ENCODE peak calls at places on chromosomes 1 and 21, in ten cellular contexts. One of them, this sample, is unnamed.

GRCh38 chr1:23196627-23197328 is 20.5 kb downstream of the HTR1D start:
- DNase-seq in brain microvascular endothelial cell: peak; percentile 99
- DNase-seq in sigmoid colon: no peak
- DNase-seq in CD8-positive, alpha-beta T cell: no peak
- DNase-seq in cardiac muscle cell: peak; percentile 96
- DNase-seq in IMR-90: peak; percentile 98
- DNase-seq in RWPE2: peak; percentile 91
- DNase-seq in dorsolateral prefrontal cortex: no peak
- DNase-seq in H1: no peak
- DNase-seq in Panc1: peak; percentile 86
- DNase-seq in this sample: peak; percentile 90

GRCh38 chr21:45288441-45288841 is 746 bp upstream of the POFUT2 start:
- DNase-seq in brain microvascular endothelial cell: no peak
- DNase-seq in sigmoid colon: peak; percentile 73
- DNase-seq in CD8-positive, alpha-beta T cell: no peak
- DNase-seq in cardiac muscle cell: no peak
- DNase-seq in IMR-90: no peak
- DNase-seq in RWPE2: peak; percentile 54
- DNase-seq in dorsolateral prefrontal cortex: no peak
- DNase-seq in H1: no peak
- DNase-seq in Panc1: no peak
- DNase-seq in this sample: no peak

GRCh38 chr1:65688848-65689247 is 103.8 kb upstream of the PDE4B start:
- DNase-seq in brain microvascular endothelial cell: no peak
- DNase-seq in sigmoid colon: no peak
- DNase-seq in CD8-positive, alpha-beta T cell: no peak
- DNase-seq in cardiac muscle cell: peak; percentile 13
- DNase-seq in IMR-90: no peak
- DNase-seq in RWPE2: no peak
- DNase-seq in dorsolateral prefrontal cortex: no peak
- DNase-seq in H1: no peak
- DNase-seq in Panc1: no peak
- DNase-seq in this sample: no peak

GRCh38 chr1:15417365-15417934 is 7.8 kb downstream of the EFHD2 start:
- DNase-seq in brain microvascular endothelial cell: peak; percentile 62
- DNase-seq in sigmoid colon: no peak
- DNase-seq in CD8-positive, alpha-beta T cell: peak; percentile 57
- DNase-seq in cardiac muscle cell: peak; percentile 42
- DNase-seq in IMR-90: peak; percentile 83
- DNase-seq in RWPE2: no peak
- DNase-seq in dorsolateral prefrontal cortex: no peak
- DNase-seq in H1: no peak
- DNase-seq in Panc1: no peak
- DNase-seq in this sample: no peak

GRCh38 chr1:151156515-151156819 is at the start of gene TNFAIP8L2:
- DNase-seq in brain microvascular endothelial cell: no peak
- DNase-seq in sigmoid colon: peak; percentile 75
- DNase-seq in CD8-positive, alpha-beta T cell: peak; percentile 83
- DNase-seq in cardiac muscle cell: no peak
- DNase-seq in IMR-90: no peak
- DNase-seq in RWPE2: no peak
- DNase-seq in dorsolateral prefrontal cortex: no peak
- DNase-seq in H1: no peak
- DNase-seq in Panc1: no peak
- DNase-seq in this sample: no peak

GRCh38 chr21:33231526-33231925 is 1.8 kb downstream of the IFNAR2 start:
- DNase-seq in brain microvascular endothelial cell: no peak
- DNase-seq in sigmoid colon: no peak
- DNase-seq in CD8-positive, alpha-beta T cell: no peak
- DNase-seq in cardiac muscle cell: no peak
- DNase-seq in IMR-90: no peak
- DNase-seq in RWPE2: no peak
- DNase-seq in dorsolateral prefrontal cortex: no peak
- DNase-seq in H1: no peak
- DNase-seq in Panc1: no peak
- DNase-seq in this sample: no peak

GRCh38 chr1:186089938-186090337 is 285.1 kb downstream of the TPR start:
- DNase-seq in brain microvascular endothelial cell: no peak
- DNase-seq in sigmoid colon: no peak
- DNase-seq in CD8-positive, alpha-beta T cell: no peak
- DNase-seq in cardiac muscle cell: no peak
- DNase-seq in IMR-90: peak; percentile 45
- DNase-seq in RWPE2: no peak
- DNase-seq in dorsolateral prefrontal cortex: no peak
- DNase-seq in H1: no peak
- DNase-seq in Panc1: no peak
- DNase-seq in this sample: no peak

GRCh38 chr1:33466159-33466558 is 6.3 kb upstream of the ZSCAN20 start:
- DNase-seq in brain microvascular endothelial cell: no peak
- DNase-seq in sigmoid colon: peak; percentile 74
- DNase-seq in CD8-positive, alpha-beta T cell: no peak
- DNase-seq in cardiac muscle cell: peak; percentile 37
- DNase-seq in IMR-90: no peak
- DNase-seq in RWPE2: no peak
- DNase-seq in dorsolateral prefrontal cortex: no peak
- DNase-seq in H1: no peak
- DNase-seq in Panc1: no peak
- DNase-seq in this sample: no peak

GRCh38 chr1:220511183-220511582 is 16.8 kb upstream of the MARK1 start:
- DNase-seq in brain microvascular endothelial cell: no peak
- DNase-seq in sigmoid colon: no peak
- DNase-seq in CD8-positive, alpha-beta T cell: no peak
- DNase-seq in cardiac muscle cell: no peak
- DNase-seq in IMR-90: no peak
- DNase-seq in RWPE2: no peak
- DNase-seq in dorsolateral prefrontal cortex: no peak
- DNase-seq in H1: no peak
- DNase-seq in Panc1: no peak
- DNase-seq in this sample: no peak

GRCh38 chr1:230542054-230542453 is 100.2 kb upstream of the COG2 start:
- DNase-seq in brain microvascular endothelial cell: peak; percentile 92
- DNase-seq in sigmoid colon: no peak
- DNase-seq in CD8-positive, alpha-beta T cell: no peak
- DNase-seq in cardiac muscle cell: peak; percentile 67
- DNase-seq in IMR-90: no peak
- DNase-seq in RWPE2: no peak
- DNase-seq in dorsolateral prefrontal cortex: no peak
- DNase-seq in H1: no peak
- DNase-seq in Panc1: no peak
- DNase-seq in this sample: no peak

GRCh38 chr1:47194314-47194713 is 4.5 kb upstream of the PDZK1IP1 start:
- DNase-seq in brain microvascular endothelial cell: no peak
- DNase-seq in sigmoid colon: peak; percentile 6
- DNase-seq in CD8-positive, alpha-beta T cell: no peak
- DNase-seq in cardiac muscle cell: no peak
- DNase-seq in IMR-90: no peak
- DNase-seq in RWPE2: no peak
- DNase-seq in dorsolateral prefrontal cortex: no peak
- DNase-seq in H1: no peak
- DNase-seq in Panc1: no peak
- DNase-seq in this sample: no peak

DNA sequence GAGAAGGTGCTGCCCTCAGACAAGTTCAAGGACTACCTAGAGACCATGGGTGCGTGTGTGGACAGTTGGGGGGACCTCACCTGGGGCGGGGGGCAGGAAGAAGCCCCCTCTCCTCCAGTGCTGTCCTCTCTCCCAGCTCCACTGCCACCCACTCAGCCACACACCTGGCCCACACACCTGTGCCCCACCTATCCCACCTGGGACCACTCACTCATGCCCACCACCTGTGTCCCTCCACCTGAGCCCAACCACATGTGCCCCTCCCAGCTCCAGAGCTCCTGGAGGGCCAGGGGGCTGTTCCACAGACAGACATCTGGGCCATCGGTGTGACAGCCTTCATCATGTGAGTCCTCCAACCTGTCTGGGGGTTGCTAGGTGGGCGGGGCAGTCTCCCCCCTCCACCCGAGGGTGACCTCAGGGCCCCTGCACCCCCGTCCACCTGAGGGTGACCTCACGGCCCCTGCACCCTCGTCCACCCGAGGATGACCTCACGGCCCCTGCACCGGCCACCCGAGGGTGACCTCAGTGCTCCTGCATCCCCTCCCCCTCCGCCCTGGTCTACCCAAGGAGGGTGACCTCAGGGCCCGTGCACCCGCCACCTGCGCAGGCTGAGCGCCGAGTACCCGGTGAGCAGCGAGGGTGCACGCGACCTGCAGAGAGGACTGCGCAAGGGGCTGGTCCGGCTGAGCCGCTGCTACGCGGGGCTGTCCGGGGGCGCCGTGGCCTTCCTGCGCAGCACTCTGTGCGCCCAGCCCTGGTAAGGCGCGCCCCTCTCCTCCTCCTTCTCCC is 28.8 kb downstream of the TRIM11 start:
- DNase-seq in brain microvascular endothelial cell: no peak
- DNase-seq in sigmoid colon: peak; percentile 66
- DNase-seq in CD8-positive, alpha-beta T cell: no peak
- DNase-seq in cardiac muscle cell: no peak
- DNase-seq in IMR-90: no peak
- DNase-seq in RWPE2: peak; percentile 37
- DNase-seq in dorsolateral prefrontal cortex: no peak
- DNase-seq in H1: no peak
- DNase-seq in Panc1: no peak
- DNase-seq in this sample: no peak
- H3K27me3 ChIP-seq in brain microvascular endothelial cell: no peaks in the 10 kb centered on the region
- H3K27me3 ChIP-seq in sigmoid colon: no peaks in the 10 kb centered on the region
- H3K27me3 ChIP-seq in CD8-positive, alpha-beta T cell: no peaks in the 10 kb centered on the region
- H3K27me3 ChIP-seq in cardiac muscle cell: no peaks in the 10 kb centered on the region
- H3K27me3 ChIP-seq in IMR-90: no peaks in the 10 kb centered on the region
- H3K27me3 ChIP-seq in RWPE2: no peaks in the 10 kb centered on the region
- H3K27me3 ChIP-seq in dorsolateral prefrontal cortex: no peaks in the 10 kb centered on the region
- H3K27me3 ChIP-seq in H1: peaks cover 15% of the 10 kb centered on the region
- H3K27me3 ChIP-seq in Panc1: no peaks in the 10 kb centered on the region
- H3K27me3 ChIP-seq in this sample: no peaks in the 10 kb centered on the region

GRCh38 chr1:9233942-9234222 is 692 bp upstream of the H6PD start:
- DNase-seq in brain microvascular endothelial cell: no peak
- DNase-seq in sigmoid colon: no peak
- DNase-seq in CD8-positive, alpha-beta T cell: no peak
- DNase-seq in cardiac muscle cell: no peak
- DNase-seq in IMR-90: no peak
- DNase-seq in RWPE2: no peak
- DNase-seq in dorsolateral prefrontal cortex: no peak
- DNase-seq in H1: no peak
- DNase-seq in Panc1: no peak
- DNase-seq in this sample: no peak

GRCh38 chr1:9231648-9232332 is 2.8 kb upstream of the H6PD start:
- DNase-seq in brain microvascular endothelial cell: peak; percentile 54
- DNase-seq in sigmoid colon: no peak
- DNase-seq in CD8-positive, alpha-beta T cell: no peak
- DNase-seq in cardiac muscle cell: no peak
- DNase-seq in IMR-90: peak; percentile 64
- DNase-seq in RWPE2: no peak
- DNase-seq in dorsolateral prefrontal cortex: no peak
- DNase-seq in H1: no peak
- DNase-seq in Panc1: no peak
- DNase-seq in this sample: no peak

GRCh38 chr1:9235123-9235513 is 544 bp downstream of the H6PD start:
- DNase-seq in brain microvascular endothelial cell: peak; percentile 47
- DNase-seq in sigmoid colon: no peak
- DNase-seq in CD8-positive, alpha-beta T cell: no peak
- DNase-seq in cardiac muscle cell: peak; percentile 81
- DNase-seq in IMR-90: peak; percentile 62
- DNase-seq in RWPE2: no peak
- DNase-seq in dorsolateral prefrontal cortex: no peak
- DNase-seq in H1: no peak
- DNase-seq in Panc1: no peak
- DNase-seq in this sample: no peak

GRCh38 chr1:9234223-9235122 is at the start of gene H6PD:
- DNase-seq in brain microvascular endothelial cell: peak; percentile 48
- DNase-seq in sigmoid colon: peak; percentile 92
- DNase-seq in CD8-positive, alpha-beta T cell: peak; percentile 86
- DNase-seq in cardiac muscle cell: peak; percentile 90
- DNase-seq in IMR-90: peak; percentile 75
- DNase-seq in RWPE2: no peak
- DNase-seq in dorsolateral prefrontal cortex: peak; percentile 59
- DNase-seq in H1: no peak
- DNase-seq in Panc1: peak; percentile 33
- DNase-seq in this sample: no peak

DNA sequence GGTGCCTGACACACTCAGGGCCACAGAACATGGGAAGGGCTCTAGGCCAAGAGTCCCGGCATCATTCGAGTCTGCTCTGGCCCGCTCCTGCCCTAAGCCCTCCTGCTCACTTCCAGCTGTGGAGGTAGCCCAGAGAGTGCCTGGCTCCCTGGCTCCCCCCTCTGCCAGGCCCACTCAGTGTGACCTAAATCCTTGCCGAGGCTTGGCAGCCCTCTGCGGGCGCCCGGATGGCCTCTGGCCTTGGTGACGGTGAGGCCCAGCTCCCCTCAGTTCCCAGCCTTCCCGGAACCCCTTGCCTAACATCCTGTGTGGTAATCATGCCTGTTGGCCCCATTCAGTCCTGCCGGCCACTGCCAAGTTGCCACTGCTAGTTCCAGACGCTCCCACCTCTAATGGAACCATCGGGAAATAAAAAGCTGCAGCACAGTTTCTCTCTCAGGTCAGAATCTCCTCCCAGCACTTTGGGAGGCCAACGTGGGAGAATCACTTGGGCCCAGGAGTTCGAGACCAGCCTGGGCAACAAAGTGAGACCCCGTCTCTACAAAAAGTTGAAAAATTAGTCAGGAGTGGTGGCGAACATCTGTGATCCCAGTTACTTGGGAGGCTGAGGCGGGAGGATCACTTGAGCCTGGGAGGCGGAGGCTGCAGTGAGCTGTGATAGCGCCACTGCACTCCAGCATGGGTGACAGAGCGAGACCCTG is 1.2 kb upstream of the H6PD start:
- DNase-seq in brain microvascular endothelial cell: peak; percentile 29
- DNase-seq in sigmoid colon: peak; percentile 95
- DNase-seq in CD8-positive, alpha-beta T cell: no peak
- DNase-seq in cardiac muscle cell: peak; percentile 99
- DNase-seq in IMR-90: peak; percentile 66
- DNase-seq in RWPE2: no peak
- DNase-seq in dorsolateral prefrontal cortex: no peak
- DNase-seq in H1: no peak
- DNase-seq in Panc1: no peak
- DNase-seq in this sample: no peak
- TF ChIP-seq CTCF in brain microvascular endothelial cell: peak; percentile 19
- TF ChIP-seq CTCF in sigmoid colon: no peak
- TF ChIP-seq CTCF in CD8-positive, alpha-beta T cell: no peak
- TF ChIP-seq CTCF in cardiac muscle cell: peak; percentile 32
- TF ChIP-seq CTCF in IMR-90: no peak
- TF ChIP-seq CTCF in RWPE2: no peak
- TF ChIP-seq CTCF in dorsolateral prefrontal cortex: no peak
- TF ChIP-seq CTCF in H1: no peak
- TF ChIP-seq CTCF in Panc1: no peak
- TF ChIP-seq CTCF in this sample: peak; percentile 10

GRCh38 chr1:3077561-3077960 is 8.6 kb downstream of the PRDM16 start:
- DNase-seq in brain microvascular endothelial cell: no peak
- DNase-seq in sigmoid colon: no peak
- DNase-seq in CD8-positive, alpha-beta T cell: no peak
- DNase-seq in cardiac muscle cell: no peak
- DNase-seq in IMR-90: no peak
- DNase-seq in RWPE2: no peak
- DNase-seq in dorsolateral prefrontal cortex: no peak
- DNase-seq in H1: no peak
- DNase-seq in Panc1: no peak
- DNase-seq in this sample: no peak
- H3K27me3 ChIP-seq in brain microvascular endothelial cell: peaks cover 19% of the 10 kb centered on the region
- H3K27me3 ChIP-seq in sigmoid colon: peaks cover 60% of the 10 kb centered on the region
- H3K27me3 ChIP-seq in CD8-positive, alpha-beta T cell: peaks cover 5% of the 10 kb centered on the region
- H3K27me3 ChIP-seq in cardiac muscle cell: peaks cover 33% of the 10 kb centered on the region
- H3K27me3 ChIP-seq in IMR-90: peaks cover 33% of the 10 kb centered on the region
- H3K27me3 ChIP-seq in RWPE2: peaks cover 31% of the 10 kb centered on the region
- H3K27me3 ChIP-seq in dorsolateral prefrontal cortex: peaks cover 25% of the 10 kb centered on the region
- H3K27me3 ChIP-seq in H1: peaks cover 34% of the 10 kb centered on the region
- H3K27me3 ChIP-seq in Panc1: no peaks in the 10 kb centered on the region
- H3K27me3 ChIP-seq in this sample: peaks cover 19% of the 10 kb centered on the region

GRCh38 chr1:152543808-152544207 is 22.8 kb downstream of the LCE3E start:
- DNase-seq in brain microvascular endothelial cell: no peak
- DNase-seq in sigmoid colon: no peak
- DNase-seq in CD8-positive, alpha-beta T cell: no peak
- DNase-seq in cardiac muscle cell: no peak
- DNase-seq in IMR-90: no peak
- DNase-seq in RWPE2: no peak
- DNase-seq in dorsolateral prefrontal cortex: no peak
- DNase-seq in H1: no peak
- DNase-seq in Panc1: no peak
- DNase-seq in this sample: no peak
- TF ChIP-seq CTCF in brain microvascular endothelial cell: no peak
- TF ChIP-seq CTCF in sigmoid colon: no peak
- TF ChIP-seq CTCF in CD8-positive, alpha-beta T cell: no peak
- TF ChIP-seq CTCF in cardiac muscle cell: no peak
- TF ChIP-seq CTCF in IMR-90: peak; percentile 7
- TF ChIP-seq CTCF in RWPE2: peak; percentile 28
- TF ChIP-seq CTCF in dorsolateral prefrontal cortex: no peak
- TF ChIP-seq CTCF in H1: no peak
- TF ChIP-seq CTCF in Panc1: peak; percentile 57
- TF ChIP-seq CTCF in this sample: no peak